ENCODE peak calls at places on chromosome 11, in seven cellular contexts. One of them, this sample, is unnamed. For H3K36me3 and H3K4me1, the result is how much of the 10 kb centered on the place peaks cover.

GRCh38 chr11:15800121-15800800 is 556.1 kb downstream of the SOX6 start:
- DNase-seq in neuronal stem cell: no peak
- DNase-seq in SJCRH30: peak
- DNase-seq in IMR-90: peak
- DNase-seq in upper lobe of right lung: peak
- DNase-seq in hepatocyte: peak
- DNase-seq in breast epithelium: peak
- DNase-seq in this sample: peak

GRCh38 chr11:66835762-66836405 is 7.4 kb upstream of the RCE1 start:
- DNase-seq in neuronal stem cell: no peak
- DNase-seq in hepatocyte: no peak
- DNase-seq in SJCRH30: no peak
- DNase-seq in IMR-90: peak
- DNase-seq in breast epithelium: no peak
- DNase-seq in upper lobe of right lung: no peak
- DNase-seq in this sample: no peak

GRCh38 chr11:60389279-60389910 is 6.9 kb upstream of the MS4A14 start:
- DNase-seq in IMR-90: no peak
- DNase-seq in neuronal stem cell: no peak
- DNase-seq in hepatocyte: no peak
- DNase-seq in SJCRH30: no peak
- DNase-seq in breast epithelium: no peak
- DNase-seq in upper lobe of right lung: no peak
- DNase-seq in this sample: no peak

GRCh38 chr11:7416080-7416479 is 69.2 kb upstream of the OLFML1 start:
- DNase-seq in IMR-90: no peak
- DNase-seq in upper lobe of right lung: no peak
- DNase-seq in hepatocyte: no peak
- DNase-seq in breast epithelium: no peak
- DNase-seq in neuronal stem cell: no peak
- DNase-seq in SJCRH30: no peak
- DNase-seq in this sample: no peak

GRCh38 chr11:72751293-72752087 is 718 bp downstream of the ARAP1 start:
- DNase-seq in breast epithelium: no peak
- DNase-seq in IMR-90: no peak
- DNase-seq in neuronal stem cell: no peak
- DNase-seq in upper lobe of right lung: no peak
- DNase-seq in hepatocyte: no peak
- DNase-seq in SJCRH30: no peak
- DNase-seq in this sample: no peak

GRCh38 chr11:126815111-126815510 is 185.5 kb downstream of the KIRREL3 start:
- DNase-seq in breast epithelium: no peak
- DNase-seq in upper lobe of right lung: no peak
- DNase-seq in hepatocyte: no peak
- DNase-seq in SJCRH30: no peak
- DNase-seq in IMR-90: peak
- DNase-seq in neuronal stem cell: no peak
- DNase-seq in this sample: no peak

GRCh38 chr11:93587858-93588581 is 44.8 kb upstream of the SMCO4 start:
- DNase-seq in SJCRH30: no peak
- DNase-seq in hepatocyte: no peak
- DNase-seq in upper lobe of right lung: no peak
- DNase-seq in IMR-90: no peak
- DNase-seq in neuronal stem cell: no peak
- DNase-seq in breast epithelium: peak
- DNase-seq in this sample: no peak

GRCh38 chr11:9760180-9760550 is 96.3 kb downstream of the SWAP70 start:
- DNase-seq in hepatocyte: peak
- DNase-seq in upper lobe of right lung: peak
- DNase-seq in IMR-90: peak
- DNase-seq in SJCRH30: peak
- DNase-seq in breast epithelium: peak
- DNase-seq in neuronal stem cell: no peak
- DNase-seq in this sample: peak

GRCh38 chr11:44959064-44959463 is 8.4 kb upstream of the TP53I11 start:
- DNase-seq in SJCRH30: no peak
- DNase-seq in upper lobe of right lung: no peak
- DNase-seq in IMR-90: no peak
- DNase-seq in hepatocyte: no peak
- DNase-seq in neuronal stem cell: no peak
- DNase-seq in breast epithelium: no peak
- DNase-seq in this sample: no peak

GRCh38 chr11:9251306-9251705 is 13.8 kb downstream of the DENND5A start:
- DNase-seq in SJCRH30: no peak
- DNase-seq in breast epithelium: no peak
- DNase-seq in hepatocyte: no peak
- DNase-seq in IMR-90: no peak
- DNase-seq in neuronal stem cell: no peak
- DNase-seq in upper lobe of right lung: no peak
- DNase-seq in this sample: no peak

GRCh38 chr11:128373011-128373410 is 214.3 kb downstream of the ETS1 start:
- DNase-seq in upper lobe of right lung: no peak
- DNase-seq in SJCRH30: no peak
- DNase-seq in IMR-90: peak
- DNase-seq in breast epithelium: no peak
- DNase-seq in neuronal stem cell: no peak
- DNase-seq in hepatocyte: no peak
- DNase-seq in this sample: no peak

GRCh38 chr11:109914809-109915653 is 178.2 kb upstream of the ZC3H12C start:
- DNase-seq in hepatocyte: no peak
- DNase-seq in upper lobe of right lung: no peak
- DNase-seq in SJCRH30: no peak
- DNase-seq in breast epithelium: no peak
- DNase-seq in neuronal stem cell: no peak
- DNase-seq in IMR-90: peak
- DNase-seq in this sample: no peak

GRCh38 chr11:77053217-77054013 is 13.4 kb upstream of the CAPN5 start:
- DNase-seq in IMR-90: no peak
- DNase-seq in SJCRH30: no peak
- DNase-seq in hepatocyte: no peak
- DNase-seq in upper lobe of right lung: no peak
- DNase-seq in breast epithelium: no peak
- DNase-seq in neuronal stem cell: no peak
- DNase-seq in this sample: no peak

GRCh38 chr11:34964610-34965331 is 48.4 kb downstream of the PDHX start:
- DNase-seq in IMR-90: no peak
- DNase-seq in hepatocyte: no peak
- DNase-seq in neuronal stem cell: no peak
- DNase-seq in breast epithelium: no peak
- DNase-seq in upper lobe of right lung: no peak
- DNase-seq in SJCRH30: no peak
- DNase-seq in this sample: no peak

GRCh38 chr11:78788533-78788932 is 213.9 kb upstream of the NARS2 start:
- DNase-seq in breast epithelium: no peak
- DNase-seq in upper lobe of right lung: no peak
- DNase-seq in IMR-90: no peak
- DNase-seq in hepatocyte: no peak
- DNase-seq in SJCRH30: no peak
- DNase-seq in neuronal stem cell: no peak
- DNase-seq in this sample: no peak

GRCh38 chr11:91981995-91982394 is 242.6 kb upstream of the FAT3 start:
- DNase-seq in hepatocyte: peak
- DNase-seq in IMR-90: peak
- DNase-seq in SJCRH30: no peak
- DNase-seq in breast epithelium: peak
- DNase-seq in neuronal stem cell: no peak
- DNase-seq in upper lobe of right lung: no peak
- DNase-seq in this sample: peak

GRCh38 chr11:130063398-130063797 is 6.3 kb upstream of the APLP2 start:
- DNase-seq in hepatocyte: no peak
- DNase-seq in upper lobe of right lung: no peak
- DNase-seq in breast epithelium: no peak
- DNase-seq in SJCRH30: no peak
- DNase-seq in IMR-90: no peak
- DNase-seq in neuronal stem cell: no peak
- DNase-seq in this sample: no peak

GRCh38 chr11:130062030-130062429 is 7.7 kb upstream of the APLP2 start:
- DNase-seq in IMR-90: no peak
- DNase-seq in upper lobe of right lung: no peak
- DNase-seq in SJCRH30: no peak
- DNase-seq in hepatocyte: no peak
- DNase-seq in neuronal stem cell: no peak
- DNase-seq in breast epithelium: no peak
- DNase-seq in this sample: no peak

GRCh38 chr11:130066338-130066737 is 3.4 kb upstream of the APLP2 start:
- DNase-seq in hepatocyte: no peak
- DNase-seq in upper lobe of right lung: no peak
- DNase-seq in neuronal stem cell: no peak
- DNase-seq in SJCRH30: no peak
- DNase-seq in IMR-90: no peak
- DNase-seq in breast epithelium: no peak
- DNase-seq in this sample: no peak

GRCh38 chr11:130055637-130056036 is 14.1 kb upstream of the APLP2 start:
- DNase-seq in SJCRH30: no peak
- DNase-seq in neuronal stem cell: no peak
- DNase-seq in upper lobe of right lung: no peak
- DNase-seq in IMR-90: no peak
- DNase-seq in breast epithelium: no peak
- DNase-seq in hepatocyte: no peak
- DNase-seq in this sample: no peak

GRCh38 chr11:130061017-130061416 is 8.7 kb upstream of the APLP2 start:
- DNase-seq in neuronal stem cell: no peak
- DNase-seq in SJCRH30: no peak
- DNase-seq in hepatocyte: no peak
- DNase-seq in upper lobe of right lung: no peak
- DNase-seq in IMR-90: no peak
- DNase-seq in breast epithelium: no peak
- DNase-seq in this sample: no peak
- H3K36me3 ChIP-seq in neuronal stem cell: under half
- H3K36me3 ChIP-seq in SJCRH30: under half
- H3K36me3 ChIP-seq in hepatocyte: under half
- H3K36me3 ChIP-seq in upper lobe of right lung: under half
- H3K36me3 ChIP-seq in IMR-90: under half
- H3K36me3 ChIP-seq in breast epithelium: under half
- H3K36me3 ChIP-seq in this sample: under half

GRCh38 chr11:2728128-2728662 is 28.4 kb upstream of the KCNQ1OT1 start:
- DNase-seq in IMR-90: no peak
- DNase-seq in upper lobe of right lung: no peak
- DNase-seq in SJCRH30: no peak
- DNase-seq in breast epithelium: no peak
- DNase-seq in neuronal stem cell: no peak
- DNase-seq in hepatocyte: no peak
- DNase-seq in this sample: no peak

GRCh38 chr11:2728663-2729332 is 29.0 kb upstream of the KCNQ1OT1 start:
- DNase-seq in neuronal stem cell: no peak
- DNase-seq in hepatocyte: no peak
- DNase-seq in breast epithelium: no peak
- DNase-seq in SJCRH30: no peak
- DNase-seq in IMR-90: no peak
- DNase-seq in upper lobe of right lung: no peak
- DNase-seq in this sample: no peak

GRCh38 chr11:2731285-2732125 is 31.7 kb upstream of the KCNQ1OT1 start:
- DNase-seq in IMR-90: no peak
- DNase-seq in breast epithelium: no peak
- DNase-seq in upper lobe of right lung: no peak
- DNase-seq in SJCRH30: no peak
- DNase-seq in hepatocyte: no peak
- DNase-seq in neuronal stem cell: no peak
- DNase-seq in this sample: no peak

GRCh38 chr11:2730323-2731284 is 30.8 kb upstream of the KCNQ1OT1 start:
- DNase-seq in hepatocyte: no peak
- DNase-seq in IMR-90: no peak
- DNase-seq in upper lobe of right lung: no peak
- DNase-seq in neuronal stem cell: no peak
- DNase-seq in SJCRH30: no peak
- DNase-seq in breast epithelium: no peak
- DNase-seq in this sample: no peak

GRCh38 chr11:2729841-2730240 is 30.0 kb upstream of the KCNQ1OT1 start:
- DNase-seq in hepatocyte: no peak
- DNase-seq in neuronal stem cell: no peak
- DNase-seq in IMR-90: no peak
- DNase-seq in upper lobe of right lung: no peak
- DNase-seq in breast epithelium: no peak
- DNase-seq in SJCRH30: no peak
- DNase-seq in this sample: no peak
- H3K4me1 ChIP-seq in hepatocyte: half or more
- H3K4me1 ChIP-seq in neuronal stem cell: under half
- H3K4me1 ChIP-seq in IMR-90: under half
- H3K4me1 ChIP-seq in upper lobe of right lung: under half
- H3K4me1 ChIP-seq in breast epithelium: under half
- H3K4me1 ChIP-seq in SJCRH30: under half
- H3K4me1 ChIP-seq in this sample: under half

DNA sequence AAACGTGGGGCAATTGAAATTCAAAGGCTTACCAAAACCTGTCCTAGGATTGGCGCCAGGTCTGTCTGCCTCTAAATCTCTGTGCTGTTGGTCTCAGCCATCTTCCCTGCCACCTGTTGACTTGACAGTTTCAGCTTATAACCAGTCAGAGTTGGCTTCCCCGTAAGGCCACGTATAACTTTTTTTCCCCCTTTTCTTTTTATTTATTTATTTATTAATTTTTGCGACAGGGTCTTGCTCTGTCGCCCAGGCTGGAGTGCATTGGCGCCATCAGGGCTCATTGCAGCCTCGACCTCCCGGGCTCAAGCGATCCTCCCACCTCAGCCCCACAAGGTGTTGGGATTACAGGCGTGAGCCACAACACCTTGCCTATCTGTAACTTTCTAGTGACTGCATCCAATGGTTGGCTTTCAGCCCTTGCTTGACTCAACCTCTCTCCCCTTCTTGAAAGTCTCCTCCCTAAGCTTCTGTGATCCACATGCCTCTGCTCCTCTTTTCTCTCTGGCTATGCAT is 1.4 kb upstream of the SYVN1 start:
- DNase-seq in breast epithelium: no peak
- DNase-seq in neuronal stem cell: no peak
- DNase-seq in IMR-90: no peak
- DNase-seq in SJCRH30: no peak
- DNase-seq in upper lobe of right lung: peak
- DNase-seq in hepatocyte: no peak
- DNase-seq in this sample: no peak
- H3K4me3 ChIP-seq in breast epithelium: peak
- H3K4me3 ChIP-seq in neuronal stem cell: peak
- H3K4me3 ChIP-seq in IMR-90: peak
- H3K4me3 ChIP-seq in SJCRH30: peak
- H3K4me3 ChIP-seq in upper lobe of right lung: peak
- H3K4me3 ChIP-seq in hepatocyte: peak
- H3K4me3 ChIP-seq in this sample: no peak

GRCh38 chr11:68916439-68916838 is 12.7 kb downstream of the IGHMBP2 start:
- DNase-seq in SJCRH30: no peak
- DNase-seq in IMR-90: no peak
- DNase-seq in hepatocyte: no peak
- DNase-seq in neuronal stem cell: no peak
- DNase-seq in breast epithelium: no peak
- DNase-seq in upper lobe of right lung: no peak
- DNase-seq in this sample: no peak

GRCh38 chr11:68911731-68912130 is 8.0 kb downstream of the IGHMBP2 start:
- DNase-seq in hepatocyte: no peak
- DNase-seq in breast epithelium: no peak
- DNase-seq in neuronal stem cell: no peak
- DNase-seq in IMR-90: no peak
- DNase-seq in upper lobe of right lung: no peak
- DNase-seq in SJCRH30: no peak
- DNase-seq in this sample: no peak

GRCh38 chr11:68912254-68912653 is 8.6 kb downstream of the IGHMBP2 start:
- DNase-seq in upper lobe of right lung: no peak
- DNase-seq in breast epithelium: no peak
- DNase-seq in neuronal stem cell: no peak
- DNase-seq in hepatocyte: no peak
- DNase-seq in IMR-90: peak
- DNase-seq in SJCRH30: no peak
- DNase-seq in this sample: no peak

GRCh38 chr11:68913188-68913587 is 9.5 kb downstream of the IGHMBP2 start:
- DNase-seq in hepatocyte: no peak
- DNase-seq in breast epithelium: no peak
- DNase-seq in upper lobe of right lung: no peak
- DNase-seq in IMR-90: no peak
- DNase-seq in neuronal stem cell: no peak
- DNase-seq in SJCRH30: no peak
- DNase-seq in this sample: no peak

GRCh38 chr11:68914761-68915160 is 11.1 kb downstream of the IGHMBP2 start:
- DNase-seq in IMR-90: no peak
- DNase-seq in breast epithelium: no peak
- DNase-seq in neuronal stem cell: no peak
- DNase-seq in hepatocyte: no peak
- DNase-seq in upper lobe of right lung: no peak
- DNase-seq in SJCRH30: no peak
- DNase-seq in this sample: no peak
- H3K36me3 ChIP-seq in IMR-90: half or more
- H3K36me3 ChIP-seq in breast epithelium: under half
- H3K36me3 ChIP-seq in neuronal stem cell: under half
- H3K36me3 ChIP-seq in hepatocyte: under half
- H3K36me3 ChIP-seq in upper lobe of right lung: half or more
- H3K36me3 ChIP-seq in SJCRH30: under half
- H3K36me3 ChIP-seq in this sample: under half

This sample was measured in mucosa of descending colon.